ENCODE peak calls at places on chromosomes 3 and 15, in nine cellular contexts. I is upper lobe of right lung; F is mammary epithelial cell; H is ovary; Y is tibial nerve; P is naive thymus-derived CD4-positive, alpha-beta T cell; M is sigmoid colon; A is foreskin keratinocyte; E is uterus. O is an unnamed sample. For H3K4me1, the result is how much of the 10 kb centered on the place peaks cover.

GRCh38 chr3:107870989-107871638 is 219.7 kb downstream of the CD47 start:
- DNase-seq in I (no peak), F (no peak), H (no peak), Y (no peak), P (no peak), M (no peak), A (no peak), E (no peak), O (no peak)

GRCh38 chr3:43032646-43033628 is 53.8 kb downstream of the GASK1A start:
- DNase-seq in I (no peak), F (no peak), H (no peak), Y (no peak), P (no peak), M (peak), A (no peak), E (no peak), O (no peak)

GRCh38 chr3:107239703-107240102 is 137.5 kb upstream of the CCDC54 start:
- DNase-seq in I (no peak), F (no peak), H (no peak), Y (no peak), P (no peak), M (no peak), A (no peak), E (no peak), O (no peak)

GRCh38 chr3:25428003-25428861 is at the start of gene RARB:
- DNase-seq in I (peak), F (peak), H (peak), Y (peak), P (no peak), M (peak), A (peak), E (peak), O (peak)

GRCh38 chr3:172808969-172809546 is 58.5 kb downstream of the ECT2 start:
- DNase-seq in I (no peak), F (peak), H (no peak), Y (no peak), P (no peak), M (no peak), A (peak), E (no peak), O (no peak)

GRCh38 chr3:150830094-150830681 is 67.2 kb upstream of the SIAH2 start:
- DNase-seq in I (no peak), F (no peak), H (no peak), Y (no peak), P (no peak), M (no peak), A (no peak), E (no peak), O (no peak)

GRCh38 chr3:100269410-100270217 is 8.8 kb downstream of the TBC1D23 start:
- DNase-seq in I (no peak), F (peak), H (no peak), Y (no peak), P (no peak), M (no peak), A (peak), E (no peak), O (no peak)

GRCh38 chr15:68307131-68307928 is 29.8 kb downstream of the FEM1B start:
- DNase-seq in I (no peak), F (no peak), H (peak), Y (no peak), P (no peak), M (no peak), A (no peak), E (peak), O (no peak)

GRCh38 chr3:107238787-107239186 is 138.5 kb upstream of the CCDC54 start:
- DNase-seq in I (no peak), F (no peak), H (no peak), Y (no peak), P (no peak), M (no peak), A (no peak), E (no peak), O (no peak)

GRCh38 chr3:187098925-187099512 is 40.3 kb downstream of the RPL39L start:
- DNase-seq in I (no peak), F (no peak), H (no peak), Y (no peak), P (no peak), M (no peak), A (no peak), E (no peak), O (no peak)

GRCh38 chr3:153829596-153830170 is 291.5 kb upstream of the ARHGEF26 start:
- DNase-seq in I (no peak), F (peak), H (no peak), Y (no peak), P (no peak), M (no peak), A (peak), E (no peak), O (no peak)

GRCh38 chr15:70023769-70024491 is 73.8 kb downstream of the TLE3 start:
- DNase-seq in I (peak), F (peak), H (no peak), Y (peak), P (no peak), M (peak), A (peak), E (peak), O (peak)

GRCh38 chr3:52200981-52201679 is 3.2 kb downstream of the ALAS1 start:
- DNase-seq in I (peak), F (no peak), H (no peak), Y (no peak), P (no peak), M (no peak), A (no peak), E (no peak), O (no peak)

GRCh38 chr3:85603378-85603777 is 644.6 kb downstream of the CADM2 start:
- DNase-seq in I (no peak), F (no peak), H (no peak), Y (no peak), P (no peak), M (no peak), A (no peak), E (no peak), O (no peak)

GRCh38 chr15:63860161-63860954 is 26.6 kb upstream of the HERC1 start:
- DNase-seq in I (no peak), F (no peak), H (no peak), Y (no peak), P (peak), M (no peak), A (no peak), E (no peak), O (no peak)

GRCh38 chr15:77617507-77618285 is 15.0 kb downstream of the LINGO1 start:
- DNase-seq in I (no peak), F (peak), H (no peak), Y (no peak), P (no peak), M (no peak), A (no peak), E (no peak), O (no peak)

GRCh38 chr15:31364301-31365031 is 37.8 kb downstream of the KLF13 start:
- DNase-seq in I (no peak), F (peak), H (no peak), Y (no peak), P (no peak), M (no peak), A (peak), E (no peak), O (no peak)

GRCh38 chr15:31360843-31361763 is 34.5 kb downstream of the KLF13 start:
- DNase-seq in I (peak), F (no peak), H (no peak), Y (no peak), P (peak), M (no peak), A (no peak), E (no peak), O (no peak)

GRCh38 chr15:31362121-31362520 is 35.5 kb downstream of the KLF13 start:
- DNase-seq in I (no peak), F (no peak), H (no peak), Y (no peak), P (no peak), M (no peak), A (no peak), E (no peak), O (no peak)

GRCh38 chr15:31361764-31362120 is 35.1 kb downstream of the KLF13 start:
- DNase-seq in I (no peak), F (no peak), H (no peak), Y (no peak), P (no peak), M (no peak), A (no peak), E (no peak), O (no peak)

DNA sequence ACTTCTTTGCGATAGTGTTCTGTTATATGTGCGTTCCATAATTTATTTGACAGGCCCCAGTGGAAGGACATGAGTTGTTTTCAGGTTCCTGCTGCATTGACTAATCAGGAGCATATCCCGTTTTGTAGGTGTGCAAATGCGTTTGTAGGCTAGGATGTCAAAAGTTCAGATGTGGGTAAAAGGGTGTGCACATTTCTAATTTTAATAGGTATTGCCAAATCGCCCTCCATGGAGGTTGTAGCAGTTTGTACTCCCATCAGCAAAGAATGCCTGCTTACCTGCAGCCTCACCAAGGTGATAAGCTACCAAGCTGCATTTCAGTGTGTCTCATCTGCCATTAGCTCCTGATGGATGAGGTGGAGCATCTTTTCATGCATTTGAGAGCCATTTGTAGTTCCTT is 36.3 kb downstream of the KLF13 start:
- DNase-seq in I (no peak), F (no peak), H (no peak), Y (no peak), P (no peak), M (no peak), A (no peak), E (no peak), O (no peak)
- H3K4me1 ChIP-seq in I (half or more), F (half or more), H (under half), Y (half or more), P (half or more), M (half or more), A (under half), E (under half), O (half or more)

DNA sequence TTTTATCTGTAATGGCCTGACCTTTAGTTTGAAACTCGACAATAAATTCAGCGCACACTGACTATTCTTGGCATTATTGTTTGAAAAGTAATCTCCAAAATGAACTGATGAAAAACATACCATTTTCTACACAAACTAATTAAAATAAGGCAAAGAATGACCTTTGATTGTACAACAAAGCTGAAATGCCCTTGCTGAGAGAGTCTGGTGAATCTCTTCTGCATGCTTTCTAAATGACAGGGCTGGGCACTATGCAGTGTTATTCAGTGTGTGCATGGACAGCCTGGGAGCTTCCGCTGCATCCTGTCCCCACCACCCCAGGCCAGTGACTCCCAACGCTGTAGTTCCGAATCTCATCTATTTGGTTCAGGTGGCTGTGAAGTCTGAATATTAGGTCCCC is 530.8 kb downstream of the FOXP1 start:
- DNase-seq in I (no peak), F (no peak), H (no peak), Y (no peak), P (no peak), M (no peak), A (no peak), E (no peak), O (no peak)
- H3K4me1 ChIP-seq in I (half or more), F (under half), H (under half), Y (half or more), P (half or more), M (half or more), A (under half), E (under half), O (half or more)

DNA sequence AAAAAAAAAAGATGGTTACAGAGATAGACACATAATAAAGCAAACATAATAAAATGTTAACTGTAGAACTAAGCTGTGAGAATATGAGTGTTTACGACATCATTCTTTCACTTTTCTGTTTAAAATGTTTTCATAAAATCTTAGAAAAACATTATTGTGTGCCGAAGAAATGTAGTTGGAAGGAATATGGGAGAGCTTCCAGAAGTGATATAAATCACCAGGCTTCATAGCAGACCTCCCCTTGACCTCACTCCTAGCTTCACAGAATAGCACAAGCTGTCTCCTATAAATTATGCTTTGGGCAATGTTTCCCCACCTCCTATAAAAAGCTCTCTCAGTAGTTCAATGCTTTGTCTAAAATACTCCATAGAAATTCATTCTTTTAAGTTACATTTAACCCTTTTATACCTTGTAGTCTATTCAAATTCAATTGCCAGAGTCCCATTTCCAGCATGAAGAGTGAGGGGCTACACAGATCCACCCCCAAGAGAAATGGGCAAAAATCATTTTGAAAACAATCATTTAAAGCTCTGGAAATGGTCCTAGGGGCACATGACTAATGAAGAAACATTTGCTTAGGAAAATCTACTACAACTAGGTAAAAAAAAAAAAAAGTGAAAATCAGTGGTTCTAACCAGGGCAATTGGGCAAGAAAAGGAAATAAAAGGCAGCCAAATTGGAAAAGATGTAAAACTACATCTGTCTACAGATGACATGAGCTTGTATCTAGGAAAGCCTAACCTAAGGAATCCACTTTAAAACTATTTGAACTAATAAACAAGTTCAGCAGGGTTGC is 9.6 kb downstream of the IMPG2 start:
- DNase-seq in I (no peak), F (no peak), H (no peak), Y (no peak), P (no peak), M (peak), A (no peak), E (peak), O (no peak)
- H3K4me1 ChIP-seq in I (under half), F (under half), H (under half), Y (under half), P (under half), M (under half), A (under half), E (under half), O (under half)

DNA sequence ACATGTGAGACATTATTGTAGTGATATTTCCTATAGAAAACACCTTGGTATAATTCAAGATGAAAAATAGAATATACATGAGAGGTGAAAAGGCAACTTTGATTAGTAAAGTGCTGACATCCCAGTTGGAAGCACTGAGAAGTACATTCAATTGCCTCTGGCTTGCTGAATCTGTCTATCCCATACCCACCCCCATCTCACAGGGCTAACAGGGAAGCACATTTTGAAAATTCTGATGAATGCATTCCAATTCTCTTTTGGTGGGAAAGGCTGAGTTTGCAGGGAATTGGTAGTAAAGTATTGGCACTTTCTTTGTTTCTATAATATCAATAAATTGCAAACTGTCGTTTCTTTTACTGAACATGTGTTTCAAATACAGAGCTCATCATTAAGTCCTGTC is 122.9 kb downstream of the MBNL1 start:
- DNase-seq in I (no peak), F (no peak), H (no peak), Y (no peak), P (no peak), M (no peak), A (no peak), E (no peak), O (no peak)
- H3K4me1 ChIP-seq in I (half or more), F (under half), H (under half), Y (under half), P (under half), M (half or more), A (under half), E (under half), O (half or more)

DNA sequence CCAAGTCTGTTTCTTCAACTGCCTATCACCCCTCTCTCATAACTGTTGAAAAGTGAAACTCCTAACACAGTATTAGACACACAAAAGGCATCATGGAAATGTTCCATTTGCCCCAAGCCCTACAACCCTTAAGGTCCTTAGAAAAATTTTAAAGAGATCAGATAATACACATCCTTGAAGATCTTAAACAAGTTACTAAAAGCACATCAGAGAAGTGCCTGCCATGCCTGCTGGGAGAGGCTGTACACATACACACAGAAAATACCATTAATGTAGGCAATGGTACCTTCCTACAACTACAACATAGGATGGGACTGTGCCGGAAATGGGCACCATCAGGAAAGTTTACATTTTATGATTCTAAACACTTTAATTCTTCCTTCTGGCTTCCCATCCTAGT is 3.3 kb downstream of the ADAM10 start:
- DNase-seq in I (no peak), F (no peak), H (no peak), Y (no peak), P (no peak), M (no peak), A (no peak), E (no peak), O (no peak)
- H3K4me1 ChIP-seq in I (under half), F (under half), H (under half), Y (under half), P (under half), M (under half), A (under half), E (under half), O (half or more)

GRCh38 chr15:31259562-31260252 is 66.9 kb upstream of the KLF13 start:
- DNase-seq in I (no peak), F (no peak), H (no peak), Y (no peak), P (no peak), M (no peak), A (no peak), E (no peak), O (no peak)

GRCh38 chr15:31262901-31263671 is 63.5 kb upstream of the KLF13 start:
- DNase-seq in I (peak), F (peak), H (no peak), Y (no peak), P (peak), M (peak), A (peak), E (peak), O (no peak)

GRCh38 chr15:31261266-31262142 is 65.1 kb upstream of the KLF13 start:
- DNase-seq in I (peak), F (no peak), H (no peak), Y (no peak), P (no peak), M (peak), A (no peak), E (peak), O (no peak)

GRCh38 chr15:31262143-31262530 is 64.5 kb upstream of the KLF13 start:
- DNase-seq in I (peak), F (no peak), H (no peak), Y (no peak), P (no peak), M (peak), A (no peak), E (peak), O (no peak)

GRCh38 chr15:31260646-31261265 is 65.9 kb upstream of the KLF13 start:
- DNase-seq in I (peak), F (no peak), H (no peak), Y (no peak), P (no peak), M (peak), A (no peak), E (peak), O (no peak)
- H3K4me1 ChIP-seq in I (under half), F (under half), H (under half), Y (under half), P (half or more), M (under half), A (under half), E (under half), O (under half)

DNA sequence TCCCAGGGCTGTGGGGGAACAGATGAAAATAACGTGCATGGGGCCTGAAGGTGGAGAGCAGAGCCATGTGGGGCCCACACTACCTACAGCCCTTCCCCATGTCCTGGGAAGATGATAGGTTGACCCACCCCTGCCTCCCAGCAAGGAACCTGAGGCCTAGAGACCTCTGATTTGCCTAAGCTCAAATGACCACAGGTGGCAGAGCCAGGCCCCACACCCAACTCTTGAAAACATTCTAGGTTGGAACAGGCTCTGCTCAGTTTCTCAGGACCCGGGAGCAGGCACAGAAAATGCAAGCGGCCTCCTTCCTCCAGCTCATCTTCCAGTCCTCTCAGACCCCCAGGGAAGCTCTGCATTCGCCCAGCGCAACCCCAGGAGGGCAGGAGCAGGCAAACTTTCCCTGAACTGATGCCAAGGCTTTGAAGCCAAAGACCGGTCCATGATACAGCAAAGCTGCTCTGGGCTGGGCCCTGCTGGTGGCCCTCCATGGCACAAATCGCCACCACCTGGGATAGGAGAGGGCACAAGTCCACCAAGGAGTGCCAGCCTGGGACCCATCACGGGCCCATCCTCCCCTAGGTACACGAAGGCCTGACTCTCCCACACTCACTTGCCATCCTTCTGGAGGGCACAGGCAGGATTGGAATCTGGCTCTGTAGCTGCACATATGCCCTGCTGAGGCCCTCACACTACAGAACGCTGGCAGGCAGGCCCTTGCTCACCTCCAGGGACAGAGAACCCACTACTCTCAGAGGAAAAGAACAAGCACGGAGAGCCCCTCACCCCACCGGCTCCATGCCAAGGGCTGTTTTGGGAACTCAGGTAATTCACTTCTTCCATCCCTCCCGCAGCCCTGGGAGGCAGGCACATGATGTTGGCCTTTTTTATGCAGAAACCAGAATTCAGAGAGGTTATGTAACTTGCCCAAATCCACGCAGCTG is 51.0 kb upstream of the FURIN start:
- DNase-seq in I (no peak), F (no peak), H (no peak), Y (no peak), P (no peak), M (peak), A (no peak), E (no peak), O (no peak)
- H3K4me1 ChIP-seq in I (under half), F (under half), H (under half), Y (under half), P (under half), M (under half), A (under half), E (under half), O (under half)